ENCODE peak calls at places on chromosomes 13 and 19, in eight cellular contexts. G is activated CD4-positive, alpha-beta T cell treated with anti-CD3 and anti-CD28 coated beads for 24 hours; E is WERI-Rb-1; F is Caco-2; D is activated CD4-positive, alpha-beta memory T cell treated with anti-CD3 and anti-CD28 coated beads, Interleukin-2, amount 10 ng/mL, durations not matched to agents 7 days and 5 days; N is substantia nigra; X is esophagus squamous epithelium; W is IMR-90. S is an unnamed sample.

GRCh38 chr19:10858204-10858828 is 10.1 kb downstream of the C19orf38 start:
- DNase-seq in G (no peak), E (no peak), F (peak), D (peak), N (no peak), X (no peak), W (no peak), S (peak)

GRCh38 chr19:11377237-11377636 is 2.8 kb downstream of the SWSAP1 start:
- DNase-seq in G (no peak), E (no peak), F (no peak), D (peak), N (no peak), X (no peak), W (peak), S (peak)

GRCh38 chr19:5166262-5166661 is 174.3 kb downstream of the PTPRS start:
- DNase-seq in G (no peak), E (no peak), F (no peak), D (no peak), N (no peak), X (no peak), W (peak), S (no peak)

GRCh38 chr19:57269515-57270250 is 10.6 kb upstream of the ZNF460 start:
- DNase-seq in G (no peak), E (no peak), F (no peak), D (no peak), N (no peak), X (no peak), W (peak), S (no peak)

GRCh38 chr19:18284710-18285430 is 3.4 kb upstream of the JUND start:
- DNase-seq in G (no peak), E (no peak), F (no peak), D (peak), N (no peak), X (no peak), W (no peak), S (no peak)

GRCh38 chr13:51192348-51192747 is 29.9 kb upstream of the FAM124A start:
- DNase-seq in G (no peak), E (no peak), F (no peak), D (no peak), N (no peak), X (no peak), W (no peak), S (no peak)

GRCh38 chr19:48970139-48970766 is 5.1 kb downstream of the FTL start:
- DNase-seq in G (no peak), E (no peak), F (no peak), D (no peak), N (no peak), X (no peak), W (no peak), S (no peak)

GRCh38 chr19:46573679-46574522 is 27.2 kb upstream of the CALM3 start:
- DNase-seq in G (no peak), E (peak), F (no peak), D (no peak), N (no peak), X (no peak), W (no peak), S (peak)

GRCh38 chr19:46408611-46409039 is 4.7 kb downstream of the CCDC8 start:
- DNase-seq in G (no peak), E (peak), F (no peak), D (no peak), N (no peak), X (no peak), W (peak), S (peak)

GRCh38 chr13:50678464-50679162 is 164.9 kb downstream of the DLEU7 start:
- DNase-seq in G (no peak), E (no peak), F (no peak), D (no peak), N (no peak), X (no peak), W (peak), S (no peak)

GRCh38 chr19:5718579-5719273 is 1.2 kb downstream of the LONP1 start:
- DNase-seq in G (no peak), E (no peak), F (peak), D (peak), N (no peak), X (no peak), W (peak), S (no peak)

GRCh38 chr13:51324714-51325440 is 14.6 kb upstream of the SERPINE3 start:
- DNase-seq in G (no peak), E (no peak), F (no peak), D (no peak), N (no peak), X (no peak), W (no peak), S (no peak)

S was measured in NCI-H82.